ENCODE peak calls at places on chromosomes 16 and 17, in five cellular contexts. E, V, Y, O and B are unnamed samples.

GRCh38 chr17:14427914-14428639 is 127.2 kb downstream of the HS3ST3B1 start:
- DNase-seq in E (no peak), V (no peak), Y (peak; percentile 12), O (peak; percentile 42), B (no peak)

GRCh38 chr16:71846443-71846842 is 667 bp downstream of the ATXN1L start:
- DNase-seq in E (peak; percentile 27), V (peak; percentile 9), Y (no peak), O (peak; percentile 22), B (no peak)

GRCh38 chr17:83091257-83092141 is 12.1 kb downstream of the METRNL start:
- DNase-seq in E (no peak), V (no peak), Y (no peak), O (no peak), B (peak; percentile 88)

GRCh38 chr17:43409131-43409530 is 10.3 kb downstream of the ARL4D start:
- DNase-seq in E (no peak), V (no peak), Y (no peak), O (no peak), B (no peak)

GRCh38 chr16:49463529-49463928 is 89.9 kb downstream of the C16orf78 start:
- DNase-seq in E (no peak), V (no peak), Y (no peak), O (peak; percentile 40), B (no peak)

GRCh38 chr17:44033841-44034408 is 19.2 kb upstream of the TMEM101 start:
- DNase-seq in E (no peak), V (no peak), Y (no peak), O (no peak), B (no peak)

GRCh38 chr17:57370051-57370581 is 113.8 kb downstream of the MSI2 start:
- DNase-seq in E (peak; percentile 92), V (peak; percentile 74), Y (no peak), O (no peak), B (peak; percentile 88)

GRCh38 chr16:82476786-82477185 is 150.0 kb upstream of the CDH13 start:
- DNase-seq in E (no peak), V (no peak), Y (no peak), O (no peak), B (no peak)

GRCh38 chr16:88508868-88509748 is 56.0 kb downstream of the ZFPM1 start:
- DNase-seq in E (no peak), V (no peak), Y (no peak), O (no peak), B (no peak)